ENCODE peak calls at places on chromosomes 5 and 9, in four cellular contexts. One of them, this sample, is unnamed.
A peak's percentile ranks its signal among the peaks of the same experiment; 100 is the strongest.

GRCh38 chr9:7067169-7067568 is 309.4 kb downstream of the KDM4C start:
- DNase-seq in endodermal cell: no peak
- DNase-seq in spleen: no peak
- DNase-seq in lower lobe of right lung: no peak
- DNase-seq in this sample: no peak

GRCh38 chr5:55763736-55764420 is 26.0 kb downstream of the DDX4 start:
- DNase-seq in spleen: no peak
- DNase-seq in lower lobe of right lung: no peak
- DNase-seq in endodermal cell: no peak
- DNase-seq in this sample: no peak

GRCh38 chr5:34977934-34978616 is 48.7 kb downstream of the DNAJC21 start:
- DNase-seq in endodermal cell: no peak
- DNase-seq in lower lobe of right lung: no peak
- DNase-seq in spleen: no peak
- DNase-seq in this sample: no peak

GRCh38 chr5:107470007-107470582 is 200.6 kb downstream of the EFNA5 start:
- DNase-seq in lower lobe of right lung: no peak
- DNase-seq in spleen: no peak
- DNase-seq in endodermal cell: no peak
- DNase-seq in this sample: no peak

GRCh38 chr5:122921826-122922225 is 76.4 kb downstream of the SNX24 start:
- DNase-seq in lower lobe of right lung: no peak
- DNase-seq in endodermal cell: no peak
- DNase-seq in spleen: no peak
- DNase-seq in this sample: no peak

GRCh38 chr9:134010774-134011173 is 14.5 kb upstream of the BRD3OS start:
- DNase-seq in spleen: peak; percentile 39
- DNase-seq in lower lobe of right lung: no peak
- DNase-seq in endodermal cell: no peak
- DNase-seq in this sample: no peak

GRCh38 chr9:134676886-134677285 is 35.3 kb downstream of the COL5A1 start:
- DNase-seq in spleen: peak; percentile 34
- DNase-seq in endodermal cell: no peak
- DNase-seq in lower lobe of right lung: peak; percentile 34
- DNase-seq in this sample: peak; percentile 44

GRCh38 chr5:116137544-116138378 is 52.9 kb downstream of the COMMD10 start:
- DNase-seq in spleen: no peak
- DNase-seq in endodermal cell: no peak
- DNase-seq in lower lobe of right lung: no peak
- DNase-seq in this sample: no peak

GRCh38 chr5:118793652-118794051 is 194.7 kb downstream of the DTWD2 start:
- DNase-seq in lower lobe of right lung: no peak
- DNase-seq in spleen: no peak
- DNase-seq in endodermal cell: no peak
- DNase-seq in this sample: no peak

GRCh38 chr9:113882181-113882580 is 6.1 kb downstream of the ZNF618 start:
- DNase-seq in endodermal cell: no peak
- DNase-seq in spleen: no peak
- DNase-seq in lower lobe of right lung: no peak
- DNase-seq in this sample: no peak

GRCh38 chr5:67293177-67293576 is 96.6 kb upstream of the CD180 start:
- DNase-seq in lower lobe of right lung: no peak
- DNase-seq in endodermal cell: no peak
- DNase-seq in spleen: no peak
- DNase-seq in this sample: no peak

GRCh38 chr5:95904827-95905226 is 56.8 kb downstream of the ELL2 start:
- DNase-seq in endodermal cell: no peak
- DNase-seq in spleen: no peak
- DNase-seq in lower lobe of right lung: no peak
- DNase-seq in this sample: no peak

GRCh38 chr9:77779010-77779409 is 130.9 kb upstream of the GNA14 start:
- DNase-seq in lower lobe of right lung: no peak
- DNase-seq in endodermal cell: no peak
- DNase-seq in spleen: no peak
- DNase-seq in this sample: no peak

GRCh38 chr5:59174248-59174844 is 591.5 kb downstream of the RAB3C start:
- DNase-seq in lower lobe of right lung: no peak
- DNase-seq in endodermal cell: no peak
- DNase-seq in spleen: no peak
- DNase-seq in this sample: no peak

GRCh38 chr9:137971477-137972138 is 94.0 kb downstream of the CACNA1B start:
- DNase-seq in spleen: peak; percentile 34
- DNase-seq in endodermal cell: peak; percentile 32
- DNase-seq in lower lobe of right lung: peak; percentile 41
- DNase-seq in this sample: no peak

GRCh38 chr9:70413427-70413797 is 1.0 kb downstream of the KLF9 start:
- DNase-seq in lower lobe of right lung: no peak
- DNase-seq in spleen: no peak
- DNase-seq in endodermal cell: no peak
- DNase-seq in this sample: no peak

GRCh38 chr9:72129271-72130156 is 19.7 kb upstream of the GDA start:
- DNase-seq in spleen: no peak
- DNase-seq in endodermal cell: no peak
- DNase-seq in lower lobe of right lung: no peak
- DNase-seq in this sample: no peak

GRCh38 chr9:76665458-76665857 is 98.8 kb upstream of the PCA3 start:
- DNase-seq in endodermal cell: no peak
- DNase-seq in lower lobe of right lung: no peak
- DNase-seq in spleen: no peak
- DNase-seq in this sample: no peak

GRCh38 chr5:56501949-56502557 is 268.9 kb upstream of the ANKRD55 start:
- DNase-seq in endodermal cell: no peak
- DNase-seq in lower lobe of right lung: no peak
- DNase-seq in spleen: no peak
- DNase-seq in this sample: no peak

GRCh38 chr9:115847245-115847644 is 306.3 kb upstream of the PAPPA start:
- DNase-seq in lower lobe of right lung: no peak
- DNase-seq in spleen: no peak
- DNase-seq in endodermal cell: no peak
- DNase-seq in this sample: no peak

GRCh38 chr9:83219924-83220438 is 157.0 kb upstream of the RASEF start:
- DNase-seq in spleen: no peak
- DNase-seq in lower lobe of right lung: no peak
- DNase-seq in endodermal cell: no peak
- DNase-seq in this sample: no peak
- TF ChIP-seq CTCF in spleen: no peak
- TF ChIP-seq CTCF in lower lobe of right lung: no peak
- TF ChIP-seq CTCF in endodermal cell: no peak
- TF ChIP-seq CTCF in this sample: no peak

DNA sequence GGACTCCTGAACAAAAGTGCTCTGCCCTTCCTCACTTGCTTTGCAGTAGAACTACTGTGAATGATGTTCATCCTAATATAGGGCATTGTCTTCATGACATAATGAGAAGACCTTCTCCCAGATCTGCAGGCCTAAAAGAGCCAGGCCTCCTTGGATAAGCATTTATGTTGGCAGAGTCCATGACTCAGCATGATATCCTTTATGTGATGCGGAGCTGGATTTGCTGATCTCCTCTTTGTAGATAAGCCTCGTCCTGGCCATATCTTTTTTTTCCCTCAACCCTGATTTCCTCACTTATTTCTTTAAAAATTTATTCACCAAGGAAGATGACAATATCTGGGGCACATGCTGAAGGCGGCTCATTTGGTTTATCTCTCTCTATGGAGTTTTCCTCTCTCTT is 62.4 kb upstream of the TAS2R1 start:
- DNase-seq in spleen: no peak
- DNase-seq in lower lobe of right lung: no peak
- DNase-seq in endodermal cell: no peak
- DNase-seq in this sample: no peak
- TF ChIP-seq CTCF in spleen: no peak
- TF ChIP-seq CTCF in lower lobe of right lung: no peak
- TF ChIP-seq CTCF in endodermal cell: no peak
- TF ChIP-seq CTCF in this sample: no peak

GRCh38 chr5:141427783-141428426 is 2.4 kb upstream of the PCDHGA12 start:
- DNase-seq in spleen: no peak
- DNase-seq in endodermal cell: no peak
- DNase-seq in lower lobe of right lung: no peak
- DNase-seq in this sample: no peak

GRCh38 chr5:141431286-141431685 is 979 bp downstream of the PCDHGA12 start:
- DNase-seq in endodermal cell: no peak
- DNase-seq in spleen: no peak
- DNase-seq in lower lobe of right lung: no peak
- DNase-seq in this sample: no peak

GRCh38 chr5:141434006-141434405 is 3.7 kb downstream of the PCDHGA12 start:
- DNase-seq in lower lobe of right lung: no peak
- DNase-seq in spleen: no peak
- DNase-seq in endodermal cell: no peak
- DNase-seq in this sample: no peak

GRCh38 chr5:141430332-141431113 is at the start of gene PCDHGA12:
- DNase-seq in lower lobe of right lung: no peak
- DNase-seq in endodermal cell: no peak
- DNase-seq in spleen: no peak
- DNase-seq in this sample: no peak
- TF ChIP-seq CTCF in lower lobe of right lung: peak; percentile 35
- TF ChIP-seq CTCF in endodermal cell: no peak
- TF ChIP-seq CTCF in spleen: no peak
- TF ChIP-seq CTCF in this sample: no peak

DNA sequence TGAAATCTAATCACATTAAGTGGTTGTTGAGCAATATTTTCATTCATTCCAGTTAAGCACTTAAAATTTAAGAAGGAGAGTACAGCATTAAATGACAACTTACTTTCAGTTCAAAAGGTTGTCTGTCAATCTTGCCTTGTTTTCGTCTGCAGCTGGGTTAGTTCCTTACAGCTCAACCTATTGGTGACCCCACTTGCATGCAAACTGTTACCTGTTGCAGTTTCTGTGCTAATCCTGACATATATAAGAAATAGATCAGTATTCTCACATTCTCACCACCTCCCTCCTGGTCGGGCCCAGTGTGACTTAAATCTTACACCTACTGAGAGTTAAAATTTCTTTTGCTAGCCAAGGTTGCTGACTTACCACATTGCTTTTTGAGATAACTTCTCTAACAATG is 191.8 kb upstream of the SMC2 start:
- DNase-seq in lower lobe of right lung: no peak
- DNase-seq in endodermal cell: no peak
- DNase-seq in spleen: no peak
- DNase-seq in this sample: no peak
- TF ChIP-seq CTCF in lower lobe of right lung: no peak
- TF ChIP-seq CTCF in endodermal cell: no peak
- TF ChIP-seq CTCF in spleen: no peak
- TF ChIP-seq CTCF in this sample: no peak

GRCh38 chr9:92313624-92314012 is 11.5 kb downstream of the NOL8 start:
- DNase-seq in lower lobe of right lung: no peak
- DNase-seq in endodermal cell: no peak
- DNase-seq in spleen: no peak
- DNase-seq in this sample: no peak
- TF ChIP-seq CTCF in lower lobe of right lung: no peak
- TF ChIP-seq CTCF in endodermal cell: no peak
- TF ChIP-seq CTCF in spleen: no peak
- TF ChIP-seq CTCF in this sample: no peak

GRCh38 chr5:120082316-120083068 is 381.6 kb upstream of the PRR16 start:
- DNase-seq in endodermal cell: no peak
- DNase-seq in spleen: no peak
- DNase-seq in lower lobe of right lung: no peak
- DNase-seq in this sample: no peak
- TF ChIP-seq CTCF in endodermal cell: peak; percentile 50
- TF ChIP-seq CTCF in spleen: no peak
- TF ChIP-seq CTCF in lower lobe of right lung: no peak
- TF ChIP-seq CTCF in this sample: peak; percentile 30

GRCh38 chr5:149961186-149961685 is 678 bp downstream of the SLC26A2 start:
- DNase-seq in endodermal cell: no peak
- DNase-seq in lower lobe of right lung: no peak
- DNase-seq in spleen: no peak
- DNase-seq in this sample: no peak

GRCh38 chr5:149962040-149962439 is 1.5 kb downstream of the SLC26A2 start:
- DNase-seq in spleen: no peak
- DNase-seq in lower lobe of right lung: no peak
- DNase-seq in endodermal cell: peak; percentile 57
- DNase-seq in this sample: no peak

GRCh38 chr5:149960272-149961185 is at the start of gene SLC26A2:
- DNase-seq in spleen: peak; percentile 99
- DNase-seq in endodermal cell: peak; percentile 99
- DNase-seq in lower lobe of right lung: peak; percentile 99
- DNase-seq in this sample: peak; percentile 99

GRCh38 chr5:149957855-149958254 is 2.7 kb upstream of the SLC26A2 start:
- DNase-seq in lower lobe of right lung: no peak
- DNase-seq in spleen: no peak
- DNase-seq in endodermal cell: no peak
- DNase-seq in this sample: no peak

GRCh38 chr5:149959406-149960236 is 937 bp upstream of the SLC26A2 start:
- DNase-seq in spleen: no peak
- DNase-seq in endodermal cell: peak; percentile 70
- DNase-seq in lower lobe of right lung: no peak
- DNase-seq in this sample: no peak
- TF ChIP-seq CTCF in spleen: no peak
- TF ChIP-seq CTCF in endodermal cell: peak; percentile 83
- TF ChIP-seq CTCF in lower lobe of right lung: peak; percentile 43
- TF ChIP-seq CTCF in this sample: peak; percentile 81

GRCh38 chr9:98365227-98365669 is 109.8 kb upstream of the TBC1D2 start:
- DNase-seq in lower lobe of right lung: no peak
- DNase-seq in endodermal cell: peak; percentile 77
- DNase-seq in spleen: no peak
- DNase-seq in this sample: no peak
- TF ChIP-seq CTCF in lower lobe of right lung: peak; percentile 47
- TF ChIP-seq CTCF in endodermal cell: peak; percentile 78
- TF ChIP-seq CTCF in spleen: no peak
- TF ChIP-seq CTCF in this sample: peak; percentile 69

This sample was measured in chondrocyte.